ENCODE peak calls at places on chromosome 1, in four cellular contexts. M is IMR-90, U is K562, B is GM12878. L is an unnamed sample.

GRCh38 chr1:212236664-212237220 is 48.5 kb upstream of the PPP2R5A start:
- DNase-seq in M (no peak), U (no peak), B (no peak), L (no peak)

GRCh38 chr1:99481391-99481996 is 164.4 kb upstream of the PALMD start:
- DNase-seq in M (peak), U (peak), B (no peak), L (no peak)

GRCh38 chr1:94773931-94774422 is 46.2 kb upstream of the SLC44A3 start:
- DNase-seq in M (peak), U (no peak), B (no peak), L (no peak)

GRCh38 chr1:245516178-245516829 is 361.5 kb downstream of the KIF26B start:
- DNase-seq in M (peak), U (no peak), B (no peak), L (no peak)

GRCh38 chr1:229582011-229582694 is 23.6 kb upstream of the ABCB10 start:
- DNase-seq in M (peak), U (no peak), B (no peak), L (no peak)

GRCh38 chr1:46310321-46310720 is 6.8 kb downstream of the UQCRH start:
- DNase-seq in M (no peak), U (no peak), B (no peak), L (no peak)

GRCh38 chr1:69572921-69573320 is 5.2 kb downstream of the LRRC7 start:
- DNase-seq in M (no peak), U (no peak), B (no peak), L (no peak)

GRCh38 chr1:193079187-193079586 is 19.8 kb downstream of the RO60 start:
- DNase-seq in M (no peak), U (no peak), B (no peak), L (no peak)

GRCh38 chr1:198676253-198676652 is 37.4 kb downstream of the PTPRC start:
- DNase-seq in M (no peak), U (peak), B (no peak), L (no peak)

GRCh38 chr1:8419172-8419571 is 101.3 kb downstream of the SLC45A1 start:
- DNase-seq in M (peak), U (no peak), B (no peak), L (no peak)

GRCh38 chr1:71986181-71986580 is 296.2 kb downstream of the NEGR1 start:
- DNase-seq in M (peak), U (no peak), B (no peak), L (no peak)

GRCh38 chr1:178379807-178380206 is 117.0 kb downstream of the CLEC20A start:
- DNase-seq in M (no peak), U (peak), B (no peak), L (peak)

GRCh38 chr1:192453360-192454045 is 122.1 kb upstream of the RGS1 start:
- DNase-seq in M (peak), U (no peak), B (no peak), L (no peak)

GRCh38 chr1:41739061-41739955 is 179.4 kb downstream of the HIVEP3 start:
- DNase-seq in M (peak), U (no peak), B (peak), L (no peak)

GRCh38 chr1:84688461-84689061 is 1.7 kb downstream of the SSX2IP start:
- DNase-seq in M (no peak), U (peak), B (no peak), L (no peak)

GRCh38 chr1:19121192-19121591 is 88.9 kb downstream of the UBR4 start:
- DNase-seq in M (no peak), U (no peak), B (no peak), L (no peak)

GRCh38 chr1:84959294-84959693 is 37.6 kb downstream of the MCOLN2 start:
- DNase-seq in M (peak), U (no peak), B (peak), L (no peak)

GRCh38 chr1:88595355-88595754 is 88.7 kb upstream of the PKN2 start:
- DNase-seq in M (peak), U (peak), B (peak), L (no peak)

GRCh38 chr1:247332215-247332900 is 691 bp upstream of the ZNF496 start:
- DNase-seq in M (peak), U (peak), B (no peak), L (peak)

GRCh38 chr1:216223521-216223920 is 199.7 kb downstream of the USH2A start:
- DNase-seq in M (peak), U (no peak), B (no peak), L (no peak)

GRCh38 chr1:222138095-222138494 is 396.2 kb upstream of the DUSP10 start:
- DNase-seq in M (no peak), U (no peak), B (no peak), L (no peak)

GRCh38 chr1:109792056-109792831 is 28.5 kb upstream of the EPS8L3 start:
- DNase-seq in M (peak), U (peak), B (no peak), L (no peak)

GRCh38 chr1:219917851-219918466 is 10.4 kb downstream of the SLC30A10 start:
- DNase-seq in M (no peak), U (no peak), B (no peak), L (no peak)

GRCh38 chr1:232937741-232938375 is 12.6 kb upstream of the NTPCR start:
- DNase-seq in M (no peak), U (no peak), B (no peak), L (no peak)

GRCh38 chr1:2014726-2015382 is 4.3 kb upstream of the GABRD start:
- DNase-seq in M (no peak), U (no peak), B (no peak), L (no peak)

GRCh38 chr1:118223426-118223825 is 38.4 kb upstream of the SPAG17 start:
- DNase-seq in M (no peak), U (no peak), B (no peak), L (peak)

GRCh38 chr1:162631546-162632233 is 574 bp upstream of the DDR2 start:
- DNase-seq in M (peak), U (peak), B (no peak), L (no peak)

GRCh38 chr1:171984850-171985485 is 143.7 kb downstream of the DNM3 start:
- DNase-seq in M (peak), U (peak), B (no peak), L (no peak)

GRCh38 chr1:171814692-171815091 is 26.6 kb upstream of the DNM3 start:
- DNase-seq in M (peak), U (no peak), B (no peak), L (no peak)

GRCh38 chr1:62325076-62325475 is 5.8 kb upstream of the KANK4 start:
- DNase-seq in M (peak), U (no peak), B (no peak), L (no peak)

GRCh38 chr1:91732291-91732953 is 153.5 kb downstream of the TGFBR3 start:
- DNase-seq in M (peak), U (peak), B (no peak), L (no peak)
- TF ChIP-seq CHD1 in M (no peak), U (peak), B (no peak), L (no peak)

DNA sequence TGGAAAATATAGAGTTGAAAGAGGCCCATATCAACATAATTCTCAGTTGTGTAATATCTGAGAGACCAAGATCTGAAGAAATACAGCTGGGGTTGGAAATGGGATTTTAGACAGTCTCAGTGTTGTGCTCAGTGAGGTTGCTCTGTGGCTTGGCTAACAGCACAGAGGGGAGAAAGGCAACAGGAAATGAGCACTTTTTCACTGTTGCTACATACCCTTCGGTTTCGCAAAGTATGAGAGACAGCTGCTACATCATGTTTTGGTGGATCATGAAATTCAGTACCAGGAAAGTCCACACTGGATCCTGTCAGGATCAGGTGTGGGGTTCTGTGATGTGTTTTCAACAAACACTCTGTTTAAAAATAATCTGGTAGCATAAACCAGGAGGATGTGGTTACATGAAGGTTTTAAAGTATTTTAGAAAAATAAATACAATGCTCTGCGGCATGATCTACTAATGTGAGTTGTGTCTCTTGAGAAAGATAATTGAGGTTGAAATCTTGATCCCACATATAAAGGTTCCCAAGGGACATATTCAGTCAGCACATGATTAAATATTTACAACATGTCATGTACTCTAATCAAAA is 6.9 kb upstream of the GPR88 start:
- DNase-seq in M (peak), U (no peak), B (peak), L (no peak)
- TF ChIP-seq RFX5 in M (no peak), U (no peak), B (no peak), L (no peak)

DNA sequence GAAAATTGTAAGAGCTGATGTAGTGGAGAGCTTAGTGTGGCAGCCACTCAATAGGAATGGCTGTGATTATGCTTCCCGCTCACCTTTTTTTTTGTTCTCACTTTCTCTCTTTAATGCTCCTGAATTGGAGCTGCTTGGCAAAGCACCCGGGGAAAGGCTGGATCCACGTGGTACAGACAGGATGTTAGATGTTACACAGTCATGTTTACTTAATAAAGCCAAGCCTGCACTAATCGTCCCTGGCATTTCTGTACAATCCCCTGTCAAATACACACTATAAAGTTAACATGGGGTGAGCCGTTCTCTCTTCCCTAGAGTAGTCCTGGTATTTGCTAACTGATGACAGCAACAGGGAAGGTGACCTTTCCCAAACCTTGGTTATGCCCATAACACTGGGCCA is 187.8 kb downstream of the ZSCAN20 start:
- DNase-seq in M (no peak), U (no peak), B (no peak), L (no peak)
- TF ChIP-seq CHD1 in M (no peak), U (no peak), B (no peak), L (no peak)

GRCh38 chr1:111468717-111469100 is 5.1 kb upstream of the C1orf162 start:
- DNase-seq in M (no peak), U (no peak), B (no peak), L (no peak)
- TF ChIP-seq RFX5 in M (no peak), U (no peak), B (no peak), L (no peak)

GRCh38 chr1:150066328-150066727 is 1.2 kb upstream of the VPS45 start:
- DNase-seq in M (no peak), U (no peak), B (no peak), L (no peak)

GRCh38 chr1:150065184-150065871 is 2.2 kb upstream of the VPS45 start:
- DNase-seq in M (peak), U (no peak), B (no peak), L (no peak)

GRCh38 chr1:150069923-150070322 is 2.3 kb downstream of the VPS45 start:
- DNase-seq in M (no peak), U (no peak), B (no peak), L (no peak)

GRCh38 chr1:150067184-150068182 is at the start of gene VPS45:
- DNase-seq in M (peak), U (peak), B (peak), L (peak)

DNA sequence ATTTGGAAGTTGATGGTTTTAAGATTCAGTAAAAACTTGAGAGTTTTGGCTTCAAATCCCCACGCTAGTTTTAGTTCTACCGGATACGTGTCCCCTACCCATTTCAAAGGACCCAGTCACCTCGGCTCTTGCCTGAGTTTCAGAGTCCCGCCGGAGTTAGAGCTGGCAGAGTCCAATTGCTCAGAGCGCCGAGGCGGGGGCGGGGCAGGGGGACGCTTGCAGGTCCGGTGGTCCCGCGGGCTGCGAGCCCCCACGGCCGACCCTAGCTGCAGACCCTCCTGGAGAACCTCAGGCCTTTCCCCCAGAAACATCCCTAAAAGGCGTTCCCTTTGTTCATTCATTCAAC is 765 bp upstream of the VPS45 start:
- DNase-seq in M (no peak), U (peak), B (peak), L (peak)
- TF ChIP-seq CHD1 in M (no peak), U (no peak), B (no peak), L (no peak)

GRCh38 chr1:98323906-98324358 is 337.6 kb upstream of the SNX7 start:
- DNase-seq in M (peak), U (no peak), B (no peak), L (no peak)
- TF ChIP-seq RFX5 in M (no peak), U (no peak), B (no peak), L (no peak)

GRCh38 chr1:181100924-181101323 is 12.4 kb downstream of the IER5 start:
- DNase-seq in M (no peak), U (no peak), B (no peak), L (no peak)

GRCh38 chr1:181099152-181100014 is 10.9 kb downstream of the IER5 start:
- DNase-seq in M (peak), U (no peak), B (peak), L (no peak)

GRCh38 chr1:181101581-181102226 is 13.2 kb downstream of the IER5 start:
- DNase-seq in M (peak), U (no peak), B (no peak), L (no peak)

GRCh38 chr1:181102841-181103240 is 14.3 kb downstream of the IER5 start:
- DNase-seq in M (no peak), U (no peak), B (no peak), L (no peak)

GRCh38 chr1:181100015-181100905 is 11.8 kb downstream of the IER5 start:
- DNase-seq in M (no peak), U (peak), B (no peak), L (no peak)
- TF ChIP-seq CHD1 in M (no peak), U (no peak), B (no peak), L (no peak)

GRCh38 chr1:25684216-25684965 is 67.8 kb downstream of the MAN1C1 start:
- DNase-seq in M (no peak), U (no peak), B (no peak), L (no peak)

GRCh38 chr1:25685211-25685750 is 68.7 kb downstream of the MAN1C1 start:
- DNase-seq in M (no peak), U (no peak), B (no peak), L (no peak)

GRCh38 chr1:25682059-25682601 is 65.5 kb downstream of the MAN1C1 start:
- DNase-seq in M (no peak), U (no peak), B (no peak), L (no peak)

GRCh38 chr1:25683177-25683576 is 66.6 kb downstream of the MAN1C1 start:
- DNase-seq in M (no peak), U (no peak), B (no peak), L (no peak)

DNA sequence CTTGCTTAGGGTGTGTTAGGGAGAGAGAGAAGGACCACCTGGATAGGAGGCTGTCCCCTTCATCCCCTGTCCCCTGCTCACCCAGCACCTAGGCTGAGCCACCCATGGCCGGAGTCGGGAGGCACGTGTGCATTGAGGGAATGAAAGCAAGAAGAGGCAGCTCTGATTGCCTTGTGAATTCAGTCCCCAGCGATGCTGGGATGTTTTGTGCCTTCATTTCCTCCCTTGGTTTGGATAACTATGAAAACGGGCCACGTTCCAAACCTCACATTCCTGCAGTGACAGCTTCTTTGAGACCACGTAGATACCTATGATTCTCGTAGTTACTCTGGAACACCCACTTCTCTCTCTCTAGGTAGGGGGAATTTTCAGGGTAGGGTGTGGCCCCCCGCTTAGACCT is 67.1 kb downstream of the MAN1C1 start:
- DNase-seq in M (peak), U (no peak), B (no peak), L (no peak)
- TF ChIP-seq RFX5 in M (no peak), U (no peak), B (no peak), L (no peak)

L was measured in H1.